ENCODE peak calls at places on chromosomes 4 and X, in four cellular contexts. R, H, T and K are unnamed samples.

GRCh38 chrX:155028749-155029360 is 2.2 kb downstream of the FUNDC2 start:
- DNase-seq in R (no peak), H (no peak), T (no peak), K (no peak)

GRCh38 chrX:113399501-113400192 is 559.0 kb upstream of the AMOT start:
- DNase-seq in R (peak), H (no peak), T (no peak), K (no peak)

GRCh38 chr4:106162278-106162677 is 153.7 kb downstream of the TBCK start:
- DNase-seq in R (no peak), H (no peak), T (no peak), K (no peak)

GRCh38 chrX:71541546-71542022 is 8.7 kb downstream of the OGT start:
- DNase-seq in R (no peak), H (no peak), T (no peak), K (no peak)

GRCh38 chr4:823093-823760 is 2.7 kb downstream of the CPLX1 start:
- DNase-seq in R (no peak), H (no peak), T (no peak), K (no peak)

GRCh38 chrX:64642482-64642881 is 247.2 kb upstream of the MTMR8 start:
- DNase-seq in R (no peak), H (no peak), T (peak), K (no peak)

GRCh38 chr4:97105716-97106115 is 1037.6 kb downstream of the STPG2 start:
- DNase-seq in R (no peak), H (no peak), T (no peak), K (no peak)

GRCh38 chrX:31331045-31331444 is 259.2 kb upstream of the FTHL17 start:
- DNase-seq in R (no peak), H (no peak), T (no peak), K (no peak)

GRCh38 chr4:99998062-99998880 is 48.2 kb upstream of the H2AZ1 start:
- DNase-seq in R (peak), H (peak), T (no peak), K (no peak)

GRCh38 chr4:136706942-136707341 is 825.4 kb downstream of the PCDH18 start:
- DNase-seq in R (no peak), H (no peak), T (no peak), K (no peak)

GRCh38 chrX:105635794-105636193 is 186.5 kb upstream of the NRK start:
- DNase-seq in R (no peak), H (no peak), T (no peak), K (no peak)

GRCh38 chrX:40318796-40319195 is 221.0 kb upstream of the BCOR start:
- DNase-seq in R (no peak), H (no peak), T (no peak), K (no peak)
- TF ChIP-seq SP1 in R (no peak), H (no peak), T (no peak), K (no peak)

GRCh38 chrX:2694868-2695267 is 3.8 kb downstream of the CD99 start:
- DNase-seq in R (no peak), H (no peak), T (no peak), K (no peak)

GRCh38 chrX:2697741-2698294 is 6.7 kb downstream of the CD99 start:
- DNase-seq in R (no peak), H (peak), T (no peak), K (no peak)

GRCh38 chrX:2698604-2699003 is 7.5 kb downstream of the CD99 start:
- DNase-seq in R (no peak), H (no peak), T (no peak), K (no peak)

GRCh38 chrX:2697306-2697705 is 6.2 kb downstream of the CD99 start:
- DNase-seq in R (no peak), H (no peak), T (no peak), K (no peak)

GRCh38 chrX:2696698-2697215 is 5.7 kb downstream of the CD99 start:
- DNase-seq in R (no peak), H (peak), T (no peak), K (no peak)
- TF ChIP-seq SUZ12 in R (no peak), H (no peak), T (no peak), K (no peak)

GRCh38 chr4:171785392-171785791 is 27.8 kb upstream of the GALNTL6 start:
- DNase-seq in R (no peak), H (no peak), T (no peak), K (no peak)
- TF ChIP-seq SP1 in R (no peak), H (no peak), T (no peak), K (no peak)

GRCh38 chrX:143437439-143437838 is 79.8 kb downstream of the SPANXN3 start:
- DNase-seq in R (no peak), H (no peak), T (no peak), K (peak)
- TF ChIP-seq SUZ12 in R (no peak), H (no peak), T (no peak), K (no peak)

GRCh38 chr4:53734584-53735363 is 143.5 kb upstream of the LNX1 start:
- DNase-seq in R (no peak), H (no peak), T (no peak), K (no peak)
- TF ChIP-seq SP1 in R (no peak), H (no peak), T (no peak), K (no peak)

GRCh38 chr4:148834804-148835598 is 392.8 kb upstream of the NR3C2 start:
- DNase-seq in R (no peak), H (no peak), T (no peak), K (no peak)

GRCh38 chr4:148831945-148832344 is 389.7 kb upstream of the NR3C2 start:
- DNase-seq in R (no peak), H (no peak), T (no peak), K (no peak)
- TF ChIP-seq SUZ12 in R (no peak), H (no peak), T (no peak), K (no peak)

GRCh38 chr4:76760214-76760613 is 137.7 kb downstream of the SOWAHB start:
- DNase-seq in R (no peak), H (no peak), T (no peak), K (no peak)

GRCh38 chr4:76767983-76768382 is 130.0 kb downstream of the SOWAHB start:
- DNase-seq in R (peak), H (no peak), T (no peak), K (no peak)

GRCh38 chr4:76764251-76764650 is 133.7 kb downstream of the SOWAHB start:
- DNase-seq in R (no peak), H (no peak), T (no peak), K (no peak)

GRCh38 chr4:76762136-76763130 is 135.5 kb downstream of the SOWAHB start:
- DNase-seq in R (no peak), H (no peak), T (no peak), K (no peak)

DNA sequence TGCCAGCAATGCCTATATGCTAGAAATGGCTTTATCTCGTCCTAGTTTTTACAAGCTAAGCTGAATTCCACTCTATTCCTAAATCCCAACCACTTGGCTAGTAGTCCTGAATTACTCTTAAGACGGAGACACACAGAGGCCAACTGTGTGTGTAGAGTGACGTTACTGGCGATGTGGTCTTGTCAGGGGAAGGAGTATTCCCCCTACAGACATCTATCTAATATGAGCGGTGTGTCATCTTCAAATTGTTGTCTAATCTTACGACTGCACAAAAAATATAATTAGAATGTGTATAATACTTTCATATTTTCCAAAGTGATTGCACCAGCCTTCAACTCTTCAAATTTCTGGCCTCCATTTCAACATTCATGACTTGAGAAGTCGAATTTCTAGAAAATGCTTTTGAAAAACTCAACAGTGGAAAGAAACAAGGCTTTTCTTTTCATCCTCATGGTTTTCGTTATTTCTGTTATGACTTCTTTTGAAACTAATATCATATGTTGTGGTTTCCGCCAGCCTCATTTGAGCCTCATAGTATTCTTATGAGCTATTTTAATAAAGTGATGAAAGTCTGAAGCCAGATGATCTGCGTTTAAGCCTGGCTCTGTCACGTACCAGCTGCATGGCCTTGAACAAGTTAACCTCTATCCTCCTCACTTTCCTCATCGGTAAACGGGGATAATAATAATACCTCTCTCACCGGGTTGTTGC is 132.3 kb downstream of the SOWAHB start:
- DNase-seq in R (no peak), H (peak), T (no peak), K (no peak)
- TF ChIP-seq SP1 in R (no peak), H (no peak), T (no peak), K (no peak)

GRCh38 chr4:168474660-168475320 is 5.5 kb downstream of the DDX60L start:
- DNase-seq in R (no peak), H (no peak), T (no peak), K (no peak)

GRCh38 chr4:168472920-168473319 is 7.4 kb downstream of the DDX60L start:
- DNase-seq in R (no peak), H (no peak), T (no peak), K (no peak)

GRCh38 chr4:168480991-168481588 is 798 bp upstream of the DDX60L start:
- DNase-seq in R (peak), H (peak), T (no peak), K (no peak)

GRCh38 chr4:168478868-168479267 is 1.4 kb downstream of the DDX60L start:
- DNase-seq in R (no peak), H (no peak), T (no peak), K (no peak)

GRCh38 chr4:168475745-168476144 is 4.5 kb downstream of the DDX60L start:
- DNase-seq in R (no peak), H (no peak), T (no peak), K (no peak)
- TF ChIP-seq SUZ12 in R (no peak), H (no peak), T (no peak), K (no peak)

DNA sequence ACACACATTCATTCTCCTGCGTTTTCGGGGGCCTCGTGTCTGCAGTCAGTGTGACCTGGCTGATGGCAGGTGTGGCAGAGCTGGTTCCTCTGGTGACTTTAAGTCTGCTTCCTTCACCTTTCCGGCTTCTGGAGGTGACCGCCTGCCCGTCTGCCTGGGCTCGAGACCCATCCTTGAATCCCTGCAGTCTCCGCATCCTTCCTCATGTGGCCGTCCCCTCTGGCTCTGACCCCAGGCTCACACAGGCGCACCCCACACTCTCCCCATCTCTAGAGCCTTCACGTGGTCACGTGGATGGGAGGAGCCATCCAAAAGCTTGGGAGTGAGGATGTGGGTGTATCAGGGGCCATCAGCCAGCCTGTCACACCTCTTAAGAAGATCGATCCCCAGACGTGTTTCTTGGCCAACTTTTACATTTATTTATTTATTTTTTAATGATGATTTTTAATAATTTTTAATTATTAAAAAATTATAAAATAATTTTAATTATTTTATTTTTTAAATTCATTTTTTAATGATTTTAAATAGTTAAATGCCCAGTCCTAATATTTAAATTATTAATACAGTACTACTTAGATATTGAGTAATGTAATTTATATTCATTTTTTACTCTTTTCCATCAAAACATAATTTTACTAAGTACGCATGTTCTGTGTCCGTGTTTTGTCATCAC is 20.9 kb downstream of the RGS12 start:
- DNase-seq in R (no peak), H (no peak), T (no peak), K (no peak)
- TF ChIP-seq SP1 in R (no peak), H (no peak), T (no peak), K (no peak)

GRCh38 chrX:111349934-111350333 is 62.1 kb downstream of the DCX start:
- DNase-seq in R (no peak), H (no peak), T (no peak), K (no peak)

GRCh38 chrX:111355523-111356122 is 56.4 kb downstream of the DCX start:
- DNase-seq in R (no peak), H (no peak), T (no peak), K (no peak)

GRCh38 chrX:111349098-111349497 is 62.9 kb downstream of the DCX start:
- DNase-seq in R (no peak), H (no peak), T (no peak), K (no peak)

GRCh38 chrX:111353810-111354209 is 58.2 kb downstream of the DCX start:
- DNase-seq in R (no peak), H (no peak), T (no peak), K (no peak)

DNA sequence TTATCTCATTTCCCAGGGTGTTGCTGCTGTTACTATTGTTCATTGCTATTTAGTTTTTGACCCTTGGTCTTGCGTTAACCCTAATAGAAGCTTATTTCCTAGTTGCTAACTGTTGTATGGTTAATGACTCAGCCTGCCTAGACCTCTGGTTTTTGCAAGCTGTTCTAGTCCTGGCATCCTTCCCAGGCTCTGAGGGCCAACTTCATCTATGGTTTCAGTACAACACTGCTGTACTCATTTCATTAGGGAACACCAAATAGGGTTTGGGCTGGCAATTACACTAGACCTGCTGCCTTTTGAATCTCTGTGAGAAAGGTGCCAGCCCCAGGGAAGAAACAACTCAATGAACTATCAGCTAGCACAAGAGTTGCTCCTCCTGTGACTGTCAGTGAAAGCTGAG is 59.6 kb downstream of the DCX start:
- DNase-seq in R (peak), H (no peak), T (no peak), K (no peak)
- TF ChIP-seq SUZ12 in R (no peak), H (no peak), T (no peak), K (no peak)